ENCODE peak calls at places on chromosomes 5 and 9, in five cellular contexts. A, W, E, X and Y are unnamed samples.

GRCh38 chr5:73960023-73960422 is 334.0 kb downstream of the ARHGEF28 start:
- DNase-seq in A (no peak), W (no peak), E (no peak), X (no peak), Y (no peak)

GRCh38 chr5:100647461-100648230 is 112.5 kb downstream of the FAM174A start:
- DNase-seq in A (no peak), W (no peak), E (no peak), X (no peak), Y (no peak)

GRCh38 chr5:80960531-80961375 is 590 bp downstream of the RASGRF2 start:
- DNase-seq in A (peak; percentile 53), W (no peak), E (no peak), X (peak; percentile 80), Y (peak; percentile 81)

GRCh38 chr5:126360467-126360866 is 62.7 kb upstream of the GRAMD2B start:
- DNase-seq in A (no peak), W (no peak), E (no peak), X (no peak), Y (no peak)

GRCh38 chr5:152290181-152290580 is 114.9 kb downstream of the NMUR2 start:
- DNase-seq in A (no peak), W (no peak), E (no peak), X (no peak), Y (no peak)

GRCh38 chr5:96214442-96215197 is 218.4 kb downstream of the PCSK1 start:
- DNase-seq in A (no peak), W (no peak), E (no peak), X (no peak), Y (no peak)

GRCh38 chr5:109877670-109878045 is 187.9 kb downstream of the MAN2A1 start:
- DNase-seq in A (no peak), W (peak; percentile 82), E (no peak), X (no peak), Y (no peak)

GRCh38 chr9:121393318-121393717 is 23.3 kb upstream of the STOM start:
- DNase-seq in A (no peak), W (peak; percentile 46), E (no peak), X (no peak), Y (no peak)

GRCh38 chr5:133827001-133827400 is 141.4 kb downstream of the C5orf15 start:
- DNase-seq in A (no peak), W (no peak), E (peak; percentile 6), X (no peak), Y (no peak)